ENCODE peak calls at places on chromosome 9, in ten cellular contexts. X is stimulated activated CD4-positive, alpha-beta T cell treated with anti-CD3 and anti-CD28 coated beads, Interleukin-1b, Interleukin-23, amount 100 ng/mL, for 1 hour; O is HuH-7.5; J is A549; B is NCI-H526 treated with DMSO at 0.1 percent for 48 hours; A is midbrain; Z is stimulated activated naive CD8-positive, alpha-beta T cell treated with anti-CD3 and anti-CD28 coated beads, Interleukin-15, amount 100 ng/mL, for 72 hours; P is upper lobe of left lung; K is NCI-H2081; D is HTR-8/SVneo. W is an unnamed sample.

GRCh38 chr9:98530806-98531386 is 177.8 kb downstream of the GABBR2 start:
- DNase-seq in X (no peak), O (no peak), J (no peak), B (no peak), A (no peak), Z (no peak), P (no peak), K (no peak), D (no peak), W (no peak)

GRCh38 chr9:21994526-21994995 is at the start of gene CDKN2B-AS1:
- DNase-seq in X (no peak), O (peak), J (no peak), B (peak), A (peak), Z (peak), P (peak), K (peak), D (peak), W (peak)

GRCh38 chr9:135584934-135585333 is 23.4 kb downstream of the PAEP start:
- DNase-seq in X (no peak), O (no peak), J (no peak), B (no peak), A (no peak), Z (no peak), P (no peak), K (no peak), D (no peak), W (peak)

GRCh38 chr9:124768778-124769350 is 2.2 kb downstream of the NR6A1 start:
- DNase-seq in X (no peak), O (no peak), J (no peak), B (no peak), A (no peak), Z (no peak), P (no peak), K (no peak), D (no peak), W (no peak)

GRCh38 chr9:34589656-34590375 is at the start of gene CNTFR:
- DNase-seq in X (no peak), O (no peak), J (no peak), B (peak), A (peak), Z (no peak), P (peak), K (peak), D (no peak), W (no peak)

GRCh38 chr9:136514022-136514714 is 31.3 kb upstream of the SEC16A start:
- DNase-seq in X (no peak), O (no peak), J (no peak), B (no peak), A (no peak), Z (no peak), P (peak), K (no peak), D (no peak), W (no peak)

GRCh38 chr9:38671372-38671731 is 48.6 kb downstream of the FAM240B start:
- DNase-seq in X (no peak), O (no peak), J (no peak), B (no peak), A (no peak), Z (no peak), P (no peak), K (no peak), D (no peak), W (no peak)

GRCh38 chr9:97563458-97564135 is 62.1 kb downstream of the TMOD1 start:
- DNase-seq in X (no peak), O (no peak), J (no peak), B (no peak), A (no peak), Z (no peak), P (no peak), K (peak), D (no peak), W (no peak)

GRCh38 chr9:20524776-20525175 is 97.5 kb downstream of the MLLT3 start:
- DNase-seq in X (no peak), O (no peak), J (no peak), B (no peak), A (no peak), Z (no peak), P (no peak), K (no peak), D (no peak), W (no peak)

GRCh38 chr9:2874001-2874750 is 30.3 kb upstream of the PUM3 start:
- DNase-seq in X (no peak), O (no peak), J (no peak), B (no peak), A (no peak), Z (no peak), P (no peak), K (no peak), D (no peak), W (peak)

GRCh38 chr9:114386886-114387677 is 700 bp downstream of the AKNA start:
- DNase-seq in X (no peak), O (no peak), J (no peak), B (no peak), A (peak), Z (no peak), P (peak), K (no peak), D (no peak), W (no peak)

GRCh38 chr9:109894921-109895758 is 115.1 kb downstream of the PALM2AKAP2 start:
- DNase-seq in X (no peak), O (no peak), J (no peak), B (no peak), A (peak), Z (no peak), P (no peak), K (no peak), D (no peak), W (no peak)

GRCh38 chr9:33919276-33919897 is 102.4 kb downstream of the UBE2R2 start:
- DNase-seq in X (no peak), O (no peak), J (no peak), B (no peak), A (no peak), Z (no peak), P (no peak), K (no peak), D (no peak), W (no peak)

GRCh38 chr9:94167055-94167346 is 82.7 kb downstream of the PTPDC1 start:
- DNase-seq in X (no peak), O (no peak), J (no peak), B (peak), A (no peak), Z (no peak), P (no peak), K (no peak), D (no peak), W (no peak)

GRCh38 chr9:82532504-82532903 is 530.4 kb downstream of the RASEF start:
- DNase-seq in X (no peak), O (no peak), J (peak), B (no peak), A (peak), Z (no peak), P (no peak), K (peak), D (no peak), W (no peak)

GRCh38 chr9:114169029-114169939 is 13.9 kb downstream of the COL27A1 start:
- DNase-seq in X (no peak), O (no peak), J (no peak), B (no peak), A (no peak), Z (no peak), P (peak), K (no peak), D (no peak), W (no peak)

GRCh38 chr9:121822093-121823085 is 171.0 kb downstream of the DAB2IP start:
- DNase-seq in X (no peak), O (no peak), J (no peak), B (no peak), A (no peak), Z (no peak), P (no peak), K (peak), D (no peak), W (no peak)

GRCh38 chr9:122350577-122351355 is 20.1 kb upstream of the PTGS1 start:
- DNase-seq in X (peak), O (peak), J (peak), B (no peak), A (peak), Z (peak), P (peak), K (peak), D (peak), W (peak)

GRCh38 chr9:128340691-128341434 is 536 bp downstream of the SLC27A4 start:
- DNase-seq in X (no peak), O (peak), J (peak), B (peak), A (no peak), Z (no peak), P (no peak), K (no peak), D (no peak), W (no peak)

GRCh38 chr9:127053908-127054307 is 68.5 kb downstream of the ANGPTL2 start:
- DNase-seq in X (no peak), O (no peak), J (no peak), B (no peak), A (peak), Z (no peak), P (no peak), K (no peak), D (no peak), W (no peak)

GRCh38 chr9:21994996-21995651 is 533 bp downstream of the CDKN2B-AS1 start:
- DNase-seq in X (no peak), O (no peak), J (no peak), B (peak), A (peak), Z (peak), P (peak), K (peak), D (no peak), W (peak)

GRCh38 chr9:120303519-120303918 is 276.4 kb downstream of the CDK5RAP2 start:
- DNase-seq in X (no peak), O (no peak), J (no peak), B (no peak), A (no peak), Z (no peak), P (no peak), K (no peak), D (no peak), W (no peak)

GRCh38 chr9:32839013-32839442 is 55.7 kb downstream of the TMEM215 start:
- DNase-seq in X (no peak), O (no peak), J (no peak), B (no peak), A (no peak), Z (no peak), P (no peak), K (no peak), D (no peak), W (no peak)

GRCh38 chr9:6634441-6634840 is 11.1 kb downstream of the GLDC start:
- DNase-seq in X (no peak), O (no peak), J (no peak), B (no peak), A (no peak), Z (no peak), P (no peak), K (no peak), D (no peak), W (no peak)

GRCh38 chr9:76591256-76591950 is 132.4 kb downstream of the GCNT1 start:
- DNase-seq in X (no peak), O (no peak), J (no peak), B (no peak), A (no peak), Z (no peak), P (no peak), K (no peak), D (no peak), W (peak)

GRCh38 chr9:28805197-28805596 is 1231.9 kb upstream of the C9orf72 start:
- DNase-seq in X (no peak), O (no peak), J (no peak), B (no peak), A (no peak), Z (no peak), P (no peak), K (no peak), D (no peak), W (no peak)

GRCh38 chr9:92637886-92638620 is 31.9 kb downstream of the IPPK start:
- DNase-seq in X (no peak), O (no peak), J (no peak), B (no peak), A (no peak), Z (no peak), P (peak), K (no peak), D (no peak), W (no peak)

GRCh38 chr9:69063839-69064238 is 28.3 kb downstream of the FXN start:
- DNase-seq in X (no peak), O (no peak), J (no peak), B (no peak), A (no peak), Z (no peak), P (no peak), K (no peak), D (no peak), W (no peak)

GRCh38 chr9:115746496-115746895 is 407.1 kb upstream of the PAPPA start:
- DNase-seq in X (no peak), O (no peak), J (no peak), B (no peak), A (no peak), Z (no peak), P (no peak), K (no peak), D (no peak), W (no peak)

GRCh38 chr9:136013116-136013515 is 51.9 kb upstream of the UBAC1 start:
- DNase-seq in X (no peak), O (no peak), J (no peak), B (no peak), A (no peak), Z (no peak), P (peak), K (no peak), D (no peak), W (no peak)

GRCh38 chr9:121447341-121447834 is 52.3 kb downstream of the GGTA1 start:
- DNase-seq in X (no peak), O (no peak), J (no peak), B (no peak), A (no peak), Z (no peak), P (no peak), K (no peak), D (peak), W (peak)

GRCh38 chr9:87714819-87715218 is 11.1 kb upstream of the CTSL start:
- DNase-seq in X (no peak), O (peak), J (peak), B (no peak), A (peak), Z (no peak), P (no peak), K (peak), D (no peak), W (peak)

GRCh38 chr9:133282454-133283238 is 7.6 kb upstream of the ABO start:
- DNase-seq in X (no peak), O (no peak), J (no peak), B (no peak), A (no peak), Z (no peak), P (no peak), K (peak), D (no peak), W (no peak)

GRCh38 chr9:751137-752051 is 90.1 kb upstream of the DMRT1 start:
- DNase-seq in X (no peak), O (no peak), J (no peak), B (no peak), A (no peak), Z (no peak), P (no peak), K (no peak), D (no peak), W (peak)

GRCh38 chr9:131335356-131335755 is 45.8 kb downstream of the PLPP7 start:
- DNase-seq in X (no peak), O (no peak), J (no peak), B (no peak), A (no peak), Z (no peak), P (no peak), K (no peak), D (no peak), W (no peak)

GRCh38 chr9:79664375-79664825 is 92.6 kb downstream of the TLE4 start:
- DNase-seq in X (no peak), O (no peak), J (no peak), B (no peak), A (no peak), Z (no peak), P (no peak), K (no peak), D (no peak), W (no peak)

GRCh38 chr9:130275156-130275555 is 9.6 kb downstream of the HMCN2 start:
- DNase-seq in X (no peak), O (no peak), J (no peak), B (no peak), A (no peak), Z (no peak), P (no peak), K (no peak), D (no peak), W (no peak)

GRCh38 chr9:37617837-37618236 is 25.4 kb upstream of the TOMM5 start:
- DNase-seq in X (no peak), O (no peak), J (no peak), B (no peak), A (no peak), Z (no peak), P (no peak), K (peak), D (no peak), W (peak)

GRCh38 chr9:136051568-136052432 is 43.3 kb downstream of the NACC2 start:
- DNase-seq in X (no peak), O (peak), J (peak), B (peak), A (peak), Z (no peak), P (peak), K (peak), D (peak), W (peak)

GRCh38 chr9:95505676-95506437 is 10.9 kb downstream of the PTCH1 start:
- DNase-seq in X (no peak), O (peak), J (peak), B (peak), A (peak), Z (peak), P (peak), K (peak), D (no peak), W (peak)